ENCODE peak calls at places on chromosomes 5 and 9, in six cellular contexts. C is HepG2, A is K562, B is H1, I is GM12878, Q is GM12891. L is an unnamed sample.

GRCh38 chr9:134886413-134886913 is 5.9 kb downstream of the FCN2 start:
- DNase-seq in Q (no peak), C (no peak), I (no peak), B (no peak), A (no peak), L (no peak)

GRCh38 chr9:111008148-111009075 is 29.9 kb downstream of the LPAR1 start:
- DNase-seq in A (no peak), B (no peak), I (no peak), C (no peak), Q (no peak), L (no peak)

GRCh38 chr5:39717186-39717897 is 292.6 kb upstream of the DAB2 start:
- DNase-seq in B (no peak), I (no peak), Q (no peak), A (no peak), C (no peak), L (no peak)

GRCh38 chr9:86281577-86282076 is 711 bp downstream of the ISCA1 start:
- DNase-seq in B (no peak), Q (no peak), C (peak; percentile 72), A (no peak), I (peak; percentile 5), L (no peak)

GRCh38 chr9:101336091-101336490 is 48.7 kb downstream of the BAAT start:
- DNase-seq in I (no peak), C (no peak), A (no peak), B (no peak), Q (no peak), L (no peak)

GRCh38 chr5:65102826-65103673 is 334.3 kb downstream of the CWC27 start:
- DNase-seq in C (peak; percentile 35), I (no peak), Q (peak; percentile 50), A (no peak), B (no peak), L (peak; percentile 52)

GRCh38 chr5:65041296-65042158 is 272.8 kb downstream of the CWC27 start:
- DNase-seq in I (no peak), A (no peak), C (no peak), B (no peak), Q (no peak), L (no peak)

GRCh38 chr5:71969464-71969863 is 137.8 kb upstream of the MAP1B start:
- DNase-seq in C (no peak), A (no peak), B (no peak), Q (no peak), I (no peak), L (no peak)

GRCh38 chr5:131193106-131193505 is 22.4 kb downstream of the LYRM7 start:
- DNase-seq in I (no peak), Q (no peak), A (no peak), B (no peak), C (no peak), L (no peak)

GRCh38 chr5:10440367-10440990 is 1.2 kb upstream of the ROPN1L start:
- DNase-seq in A (no peak), B (no peak), C (no peak), Q (no peak), I (no peak), L (no peak)

GRCh38 chr9:133666387-133666786 is 30.2 kb downstream of the DBH start:
- DNase-seq in B (no peak), C (no peak), Q (no peak), A (no peak), I (no peak), L (no peak)

GRCh38 chr5:74478328-74478727 is 162.2 kb downstream of the ENC1 start:
- DNase-seq in A (no peak), B (no peak), I (no peak), Q (no peak), C (no peak), L (no peak)

GRCh38 chr5:133754575-133755169 is 142.3 kb upstream of the FSTL4 start:
- DNase-seq in C (peak; percentile 28), B (peak; percentile 9), A (peak; percentile 48), Q (peak; percentile 13), I (peak; percentile 11), L (no peak)

GRCh38 chr5:131394128-131394527 is 130.3 kb downstream of the CDC42SE2 start:
- DNase-seq in B (no peak), Q (no peak), C (no peak), A (no peak), I (peak; percentile 66), L (no peak)

GRCh38 chr9:79480639-79481038 is 91.1 kb upstream of the TLE4 start:
- DNase-seq in A (no peak), B (no peak), C (no peak), Q (no peak), I (no peak), L (no peak)

GRCh38 chr5:58156977-58157701 is 302.7 kb downstream of the PLK2 start:
- DNase-seq in C (no peak), Q (no peak), I (no peak), B (no peak), A (no peak), L (no peak)

GRCh38 chr5:82164957-82165698 is 113.0 kb downstream of the RPS23 start:
- DNase-seq in I (no peak), Q (no peak), C (no peak), A (peak; percentile 12), B (no peak), L (no peak)

GRCh38 chr5:33309780-33310345 is 130.9 kb upstream of the TARS1 start:
- DNase-seq in B (no peak), C (no peak), Q (no peak), I (no peak), A (no peak), L (no peak)

GRCh38 chr5:176185133-176185733 is 53.0 kb upstream of the SIMC1 start:
- DNase-seq in A (peak; percentile 80), C (no peak), I (no peak), Q (no peak), B (no peak), L (no peak)

GRCh38 chr9:69153707-69154521 is 20.2 kb upstream of the TJP2 start:
- DNase-seq in A (no peak), I (no peak), Q (no peak), B (no peak), C (peak; percentile 96), L (no peak)

GRCh38 chr5:143016777-143017374 is 246.7 kb downstream of the ARHGAP26 start:
- DNase-seq in I (no peak), Q (no peak), A (peak; percentile 55), C (no peak), B (no peak), L (no peak)

GRCh38 chr5:179342577-179342976 is 2.7 kb downstream of the ADAMTS2 start:
- DNase-seq in B (no peak), Q (no peak), A (no peak), C (no peak), I (no peak), L (no peak)

GRCh38 chr5:1209896-1210776 is 8.7 kb downstream of the SLC6A19 start:
- DNase-seq in C (no peak), A (no peak), Q (no peak), I (no peak), B (no peak), L (no peak)

GRCh38 chr9:70603020-70603411 is 188.6 kb upstream of the KLF9 start:
- DNase-seq in A (no peak), Q (no peak), I (no peak), C (no peak), B (no peak), L (no peak)

GRCh38 chr9:84177397-84177796 is 163.2 kb downstream of the SLC28A3 start:
- DNase-seq in I (no peak), C (no peak), A (no peak), Q (no peak), B (no peak), L (no peak)

GRCh38 chr5:150068071-150068470 is 18.3 kb downstream of the CSF1R start:
- DNase-seq in Q (no peak), C (no peak), B (no peak), A (no peak), I (no peak), L (no peak)

GRCh38 chr5:91311697-91312501 is 71.2 kb downstream of the ARRDC3 start:
- DNase-seq in C (peak; percentile 31), Q (peak; percentile 32), B (no peak), A (peak; percentile 29), I (peak; percentile 71), L (peak; percentile 30)

GRCh38 chr9:3865373-3865772 is 339.6 kb upstream of the RFX3 start:
- DNase-seq in C (no peak), Q (no peak), A (no peak), I (no peak), B (no peak), L (no peak)

GRCh38 chr5:136066705-136067271 is 38.0 kb downstream of the TGFBI start:
- DNase-seq in Q (no peak), B (no peak), A (no peak), I (no peak), C (peak; percentile 73), L (no peak)

GRCh38 chr5:138874771-138875628 is at the start of gene LRRTM2:
- DNase-seq in A (peak; percentile 5), Q (no peak), C (no peak), I (no peak), B (no peak), L (no peak)

GRCh38 chr5:65802820-65803219 is 80.8 kb downstream of the NLN start:
- DNase-seq in Q (no peak), B (no peak), A (no peak), I (no peak), C (no peak), L (no peak)

GRCh38 chr5:177501874-177502678 is 4.7 kb upstream of the PDLIM7 start:
- DNase-seq in B (no peak), C (no peak), Q (no peak), A (no peak), I (peak; percentile 67), L (no peak)
- TF ChIP-seq POLR2AphosphoS5 in B (no peak), C (no peak), Q (no peak), A (no peak), I (peak; percentile 7), L (no peak)

DNA sequence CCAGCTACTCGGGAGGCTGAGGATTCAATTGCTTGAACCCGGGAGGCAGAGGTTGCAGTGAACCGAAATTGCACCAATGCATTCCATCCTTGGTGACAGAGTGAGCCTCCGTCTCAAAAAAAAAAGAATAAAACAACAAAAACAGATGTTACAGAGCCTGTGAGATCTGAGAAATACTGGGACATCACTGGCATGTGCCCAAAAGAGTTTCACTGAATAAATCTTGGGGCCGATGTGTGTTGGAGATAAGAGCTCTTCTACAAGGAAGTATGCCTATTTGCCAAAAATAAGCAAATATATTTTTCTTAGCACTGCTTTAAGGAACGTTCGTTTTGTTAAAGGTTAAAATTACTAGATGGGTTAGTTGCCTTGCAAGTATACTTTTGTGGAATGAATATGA is 55.1 kb downstream of the KIAA1958 start:
- DNase-seq in B (no peak), C (no peak), A (peak; percentile 35), I (no peak), Q (no peak), L (no peak)
- TF ChIP-seq TAF1 in B (no peak), C (no peak), A (no peak), I (no peak), Q (no peak), L (no peak)

DNA sequence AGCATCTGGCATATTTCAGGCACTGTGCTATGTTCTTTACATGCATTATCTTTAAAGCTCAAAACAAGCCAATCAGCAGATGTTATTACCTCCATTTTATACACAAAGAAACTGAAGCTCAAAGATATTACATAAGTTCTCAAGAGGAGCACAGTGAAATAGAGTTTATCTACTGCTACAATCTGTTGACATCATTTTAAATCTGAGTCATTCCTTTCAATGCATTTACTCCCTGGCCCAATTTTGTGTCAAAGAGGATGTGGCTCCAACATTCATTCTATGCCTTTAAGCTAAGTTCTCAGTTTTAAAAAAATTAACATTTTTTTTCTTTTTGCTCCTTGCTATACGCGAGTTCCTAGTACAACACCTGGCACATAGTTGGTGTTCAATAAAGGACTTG is 486.3 kb upstream of the ZNF462 start:
- DNase-seq in A (no peak), Q (no peak), B (no peak), I (no peak), C (no peak), L (no peak)
- TF ChIP-seq POLR2A in A (no peak), Q (no peak), B (no peak), I (no peak), C (no peak), L (no peak)

GRCh38 chr5:172554562-172554961 is 86.5 kb upstream of the NEURL1B start:
- DNase-seq in B (no peak), C (no peak), Q (no peak), I (no peak), A (no peak), L (no peak)
- TF ChIP-seq POLR2AphosphoS5 in B (no peak), C (no peak), Q (no peak), I (no peak), A (no peak), L (no peak)

L was measured in GM12892.